ENCODE peak calls at places on chromosomes 1 and 21, in six cellular contexts. W is hepatocyte; P is stimulated activated CD4-positive, alpha-beta T cell treated with anti-CD3 and anti-CD28 coated beads, TNF-alpha, amount 100 ng/mL, for 24 hours; U is NCI-H2171; Q is K562; Y is renal cortical epithelial cell. H is an unnamed sample.

GRCh38 chr1:46621930-46622329 is 5.3 kb upstream of the MOB3C start:
- DNase-seq in W (no peak), P (no peak), U (no peak), Q (no peak), Y (no peak), H (no peak)

GRCh38 chr1:39178541-39179431 is 25.7 kb upstream of the MACF1 start:
- DNase-seq in W (peak), P (no peak), U (no peak), Q (peak), Y (peak), H (no peak)

GRCh38 chr1:20705356-20705755 is 12.5 kb downstream of the KIF17 start:
- DNase-seq in W (no peak), P (no peak), U (no peak), Q (no peak), Y (no peak), H (no peak)

GRCh38 chr1:94316836-94317789 is 79.7 kb upstream of the ARHGAP29 start:
- DNase-seq in W (peak), P (no peak), U (no peak), Q (no peak), Y (peak), H (no peak)

GRCh38 chr1:162562452-162562828 is 918 bp downstream of the UAP1 start:
- DNase-seq in W (peak), P (no peak), U (no peak), Q (no peak), Y (peak), H (no peak)

GRCh38 chr21:45326169-45326833 is 38.6 kb upstream of the POFUT2 start:
- DNase-seq in W (no peak), P (no peak), U (no peak), Q (no peak), Y (no peak), H (no peak)

GRCh38 chr21:39655589-39655988 is 42.8 kb downstream of the B3GALT5 start:
- DNase-seq in W (no peak), P (no peak), U (no peak), Q (no peak), Y (no peak), H (no peak)

GRCh38 chr1:192575499-192576189 is at the start of gene RGS1:
- DNase-seq in W (no peak), P (peak), U (no peak), Q (no peak), Y (no peak), H (peak)

GRCh38 chr1:51482881-51483280 is 36.2 kb downstream of the EPS15 start:
- DNase-seq in W (no peak), P (no peak), U (no peak), Q (no peak), Y (no peak), H (no peak)

GRCh38 chr21:46216132-46216747 is 12.3 kb downstream of the LSS start:
- DNase-seq in W (no peak), P (no peak), U (no peak), Q (no peak), Y (no peak), H (no peak)

GRCh38 chr1:48203287-48203900 is 19.1 kb upstream of the SLC5A9 start:
- DNase-seq in W (peak), P (no peak), U (peak), Q (peak), Y (no peak), H (no peak)

GRCh38 chr1:213443415-213443814 is 392.4 kb downstream of the RPS6KC1 start:
- DNase-seq in W (peak), P (no peak), U (no peak), Q (no peak), Y (peak), H (no peak)

GRCh38 chr1:64940026-64940425 is 26.3 kb downstream of the JAK1 start:
- DNase-seq in W (no peak), P (no peak), U (no peak), Q (no peak), Y (peak), H (no peak)

GRCh38 chr21:44442266-44443125 is 12.8 kb upstream of the LRRC3 start:
- DNase-seq in W (no peak), P (no peak), U (no peak), Q (no peak), Y (no peak), H (no peak)

GRCh38 chr1:82806133-82806532 is 1005.4 kb downstream of the ADGRL2 start:
- DNase-seq in W (no peak), P (no peak), U (no peak), Q (no peak), Y (no peak), H (no peak)

GRCh38 chr1:213381572-213382084 is 330.6 kb downstream of the RPS6KC1 start:
- DNase-seq in W (no peak), P (no peak), U (no peak), Q (no peak), Y (peak), H (no peak)